ENCODE peak calls at places on chromosome 18, in eight cellular contexts. N is HCT116, B is GM23338, Q is K562, Z is endothelial cell of umbilical vein, L is H1, J is HepG2, A is GM12878. G is an unnamed sample.
A peak's percentile ranks its signal among the peaks of the same experiment; 100 is the strongest.

GRCh38 chr18:49597152-49597551 is 35.3 kb downstream of the LIPG start:
- DNase-seq in N (no peak), B (peak; percentile 32), Q (no peak), Z (no peak), L (no peak), J (no peak), A (no peak), G (no peak)

GRCh38 chr18:70322928-70323327 is 34.1 kb downstream of the SOCS6 start:
- DNase-seq in N (no peak), B (no peak), Q (no peak), Z (no peak), L (no peak), J (peak; percentile 54), A (no peak), G (no peak)

GRCh38 chr18:8426401-8426800 is 182.8 kb upstream of the RAB12 start:
- DNase-seq in N (peak; percentile 16), B (peak; percentile 70), Q (peak; percentile 56), Z (no peak), L (no peak), J (peak; percentile 24), A (no peak), G (no peak)

GRCh38 chr18:63970803-63971191 is 916 bp downstream of the SERPINB8 start:
- DNase-seq in N (no peak), B (peak; percentile 65), Q (no peak), Z (no peak), L (no peak), J (no peak), A (no peak), G (no peak)

GRCh38 chr18:68275616-68276015 is 439.3 kb downstream of the TMX3 start:
- DNase-seq in N (no peak), B (no peak), Q (no peak), Z (peak; percentile 28), L (no peak), J (no peak), A (no peak), G (no peak)

GRCh38 chr18:43620936-43621335 is 343.6 kb upstream of the SYT4 start:
- DNase-seq in N (no peak), B (peak; percentile 62), Q (no peak), Z (peak; percentile 41), L (no peak), J (peak; percentile 5), A (no peak), G (no peak)

GRCh38 chr18:29737190-29737589 is 1305.4 kb downstream of the DSC3 start:
- DNase-seq in N (no peak), B (no peak), Q (no peak), Z (no peak), L (no peak), J (no peak), A (no peak), G (no peak)

GRCh38 chr18:48667276-48668254 is 128.7 kb downstream of the CTIF start:
- DNase-seq in N (no peak), B (peak; percentile 71), Q (no peak), Z (no peak), L (no peak), J (peak; percentile 23), A (no peak), G (no peak)

GRCh38 chr18:32730620-32731021 is 42.2 kb downstream of the KLHL14 start:
- DNase-seq in N (no peak), B (no peak), Q (no peak), Z (peak; percentile 28), L (no peak), J (no peak), A (peak; percentile 30), G (no peak)

GRCh38 chr18:24502621-24503020 is 42.2 kb downstream of the HRH4 start:
- DNase-seq in N (no peak), B (no peak), Q (no peak), Z (no peak), L (no peak), J (no peak), A (no peak), G (no peak)

GRCh38 chr18:2914185-2914584 is 67.4 kb downstream of the EMILIN2 start:
- DNase-seq in N (no peak), B (no peak), Q (no peak), Z (no peak), L (no peak), J (no peak), A (no peak), G (no peak)

GRCh38 chr18:5475252-5475651 is 68.5 kb downstream of the EPB41L3 start:
- DNase-seq in N (no peak), B (no peak), Q (no peak), Z (peak; percentile 50), L (no peak), J (no peak), A (no peak), G (no peak)

GRCh38 chr18:58998421-58999203 is 133.9 kb downstream of the ZNF532 start:
- DNase-seq in N (no peak), B (no peak), Q (no peak), Z (no peak), L (no peak), J (no peak), A (no peak), G (no peak)

GRCh38 chr18:44548291-44549221 is 132.1 kb upstream of the SETBP1 start:
- DNase-seq in N (no peak), B (no peak), Q (no peak), Z (peak; percentile 9), L (no peak), J (no peak), A (no peak), G (no peak)

GRCh38 chr18:6941988-6942387 is 175.6 kb downstream of the LAMA1 start:
- DNase-seq in N (no peak), B (no peak), Q (no peak), Z (no peak), L (no peak), J (no peak), A (no peak), G (no peak)

GRCh38 chr18:60018801-60019462 is 119.1 kb downstream of the PMAIP1 start:
- DNase-seq in N (no peak), B (no peak), Q (no peak), Z (no peak), L (no peak), J (no peak), A (no peak), G (no peak)

GRCh38 chr18:50044402-50044801 is 150.5 kb downstream of the MYO5B start:
- DNase-seq in N (no peak), B (peak; percentile 57), Q (peak; percentile 18), Z (no peak), L (no peak), J (no peak), A (no peak), G (no peak)

GRCh38 chr18:31065036-31065773 is 22.7 kb upstream of the DSC3 start:
- DNase-seq in N (no peak), B (peak; percentile 61), Q (no peak), Z (no peak), L (no peak), J (no peak), A (peak; percentile 5), G (no peak)

GRCh38 chr18:60826346-60826745 is 453.8 kb upstream of the MC4R start:
- DNase-seq in N (no peak), B (peak; percentile 57), Q (no peak), Z (no peak), L (no peak), J (peak; percentile 1), A (no peak), G (no peak)

GRCh38 chr18:55494899-55495298 is 93.1 kb downstream of the TCF4 start:
- DNase-seq in N (no peak), B (no peak), Q (no peak), Z (no peak), L (no peak), J (no peak), A (no peak), G (no peak)
- TF ChIP-seq EZH2 in N (no peak), B (no peak), Q (no peak), Z (no peak), L (no peak), J (no peak), A (no peak), G (no peak)

GRCh38 chr18:23487738-23488625 is 15.3 kb upstream of the RMC1 start:
- DNase-seq in N (no peak), B (peak; percentile 20), Q (peak; percentile 37), Z (peak; percentile 91), L (no peak), J (peak; percentile 60), A (peak; percentile 62), G (no peak)
- TF ChIP-seq POLR2AphosphoS5 in N (no peak), B (no peak), Q (no peak), Z (peak; percentile 25), L (no peak), J (no peak), A (no peak), G (no peak)

GRCh38 chr18:57427429-57428181 is 7.6 kb upstream of the ONECUT2 start:
- DNase-seq in N (no peak), B (peak; percentile 73), Q (no peak), Z (no peak), L (no peak), J (no peak), A (no peak), G (no peak)
- TF ChIP-seq EZH2 in N (no peak), B (peak; percentile 45), Q (no peak), Z (no peak), L (no peak), J (no peak), A (no peak), G (no peak)

GRCh38 chr18:35132284-35132910 is 91.2 kb downstream of the MAPRE2 start:
- DNase-seq in N (no peak), B (no peak), Q (no peak), Z (no peak), L (no peak), J (no peak), A (no peak), G (no peak)

GRCh38 chr18:35128675-35129074 is 87.5 kb downstream of the MAPRE2 start:
- DNase-seq in N (no peak), B (no peak), Q (peak; percentile 34), Z (no peak), L (no peak), J (no peak), A (no peak), G (no peak)

GRCh38 chr18:35134190-35134730 is 93.0 kb downstream of the MAPRE2 start:
- DNase-seq in N (no peak), B (no peak), Q (no peak), Z (no peak), L (no peak), J (no peak), A (no peak), G (no peak)

GRCh38 chr18:35130236-35130635 is 89.0 kb downstream of the MAPRE2 start:
- DNase-seq in N (no peak), B (no peak), Q (peak; percentile 27), Z (no peak), L (no peak), J (no peak), A (no peak), G (no peak)

DNA sequence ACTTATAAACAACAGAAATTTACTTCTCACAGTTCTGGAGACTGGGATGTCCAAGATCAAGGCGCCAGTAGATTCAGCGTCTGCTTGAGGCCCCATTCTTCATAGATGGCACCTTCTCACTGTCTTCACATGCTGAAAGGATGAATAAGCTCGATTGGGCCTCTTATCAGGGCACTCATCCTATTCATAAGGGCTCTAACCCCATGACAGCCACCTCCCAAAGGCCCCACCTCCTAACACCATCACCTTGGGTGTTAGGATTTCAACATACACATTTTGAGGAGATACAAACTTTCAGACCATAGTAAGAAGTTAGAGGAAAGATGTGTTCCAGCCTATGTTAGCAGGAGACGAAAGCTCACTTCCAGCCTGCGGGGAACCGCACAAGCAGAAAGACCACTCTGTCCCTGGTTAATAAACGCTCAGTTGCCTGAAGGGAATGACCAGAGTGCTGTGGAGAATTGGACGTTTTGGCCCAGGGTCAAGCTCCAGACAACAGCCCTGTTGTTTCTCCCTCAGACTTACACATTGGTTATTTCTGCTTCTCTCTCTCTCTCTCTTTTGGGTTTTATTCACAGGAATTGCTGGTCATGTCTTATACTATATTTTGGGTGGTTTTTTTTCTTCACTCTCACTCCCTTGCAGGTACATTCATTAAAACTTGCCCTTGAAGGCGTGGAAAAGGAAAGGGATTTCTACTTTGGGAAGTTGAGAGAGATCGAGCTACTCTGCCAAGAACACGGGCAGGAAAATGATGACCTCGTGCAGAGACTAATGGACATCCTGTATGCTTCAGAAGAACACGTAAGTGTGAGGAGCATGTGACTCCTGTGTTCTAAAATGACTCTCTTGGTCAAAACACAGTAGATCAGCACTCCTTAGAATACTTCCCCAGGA is 90.4 kb downstream of the MAPRE2 start:
- DNase-seq in N (no peak), B (no peak), Q (no peak), Z (peak; percentile 60), L (no peak), J (no peak), A (no peak), G (no peak)
- TF ChIP-seq POLR2AphosphoS5 in N (no peak), B (no peak), Q (no peak), Z (no peak), L (no peak), J (no peak), A (no peak), G (no peak)

G was measured in SK-N-MC.